ENCODE peak calls at places on chromosomes 1 and 21, in eight cellular contexts. J is lung; K is heart right ventricle; D is NT2/D1; W is tibial artery; Z is CD8-positive, alpha-beta memory T cell; R is testis; Y is fibroblast of lung. V is an unnamed sample. For H3K4me1 and H3K27me3, the result is how much of the 10 kb centered on the place peaks cover.

GRCh38 chr1:86466986-86467385 is 1.7 kb upstream of the CLCA1 start:
- DNase-seq in J (no peak), K (no peak), D (no peak), W (no peak), Z (no peak), R (no peak), Y (peak), V (no peak)

GRCh38 chr1:244965182-244965581 is 100.8 kb upstream of the HNRNPU start:
- DNase-seq in J (no peak), K (no peak), D (no peak), W (no peak), Z (no peak), R (no peak), Y (no peak), V (no peak)

GRCh38 chr1:78232630-78233029 is 186.9 kb downstream of the GIPC2 start:
- DNase-seq in J (no peak), K (no peak), D (no peak), W (no peak), Z (no peak), R (no peak), Y (no peak), V (no peak)

GRCh38 chr1:227788279-227789041 is 27.0 kb upstream of the PRSS38 start:
- DNase-seq in J (peak), K (no peak), D (peak), W (peak), Z (no peak), R (no peak), Y (no peak), V (peak)

GRCh38 chr1:234570336-234570735 is 39.6 kb downstream of the IRF2BP2 start:
- DNase-seq in J (no peak), K (no peak), D (no peak), W (no peak), Z (no peak), R (no peak), Y (no peak), V (peak)

GRCh38 chr1:235041201-235041600 is 87.4 kb downstream of the TOMM20 start:
- DNase-seq in J (no peak), K (no peak), D (no peak), W (peak), Z (no peak), R (no peak), Y (no peak), V (no peak)

GRCh38 chr21:14886001-14886400 is 178.8 kb downstream of the NRIP1 start:
- DNase-seq in J (no peak), K (no peak), D (no peak), W (no peak), Z (no peak), R (no peak), Y (no peak), V (no peak)

GRCh38 chr1:29540801-29541357 is 304.6 kb downstream of the PTPRU start:
- DNase-seq in J (no peak), K (no peak), D (no peak), W (peak), Z (no peak), R (peak), Y (no peak), V (no peak)

GRCh38 chr1:59986736-59987310 is 60.2 kb upstream of the CYP2J2 start:
- DNase-seq in J (no peak), K (no peak), D (no peak), W (no peak), Z (no peak), R (no peak), Y (no peak), V (no peak)

GRCh38 chr1:201488817-201489581 is 17.9 kb downstream of the CSRP1 start:
- DNase-seq in J (peak), K (peak), D (no peak), W (peak), Z (no peak), R (no peak), Y (peak), V (no peak)

GRCh38 chr1:218665216-218665615 is 320.1 kb downstream of the TGFB2 start:
- DNase-seq in J (peak), K (peak), D (no peak), W (peak), Z (no peak), R (peak), Y (peak), V (no peak)

GRCh38 chr1:245878585-245878984 is 628.5 kb downstream of the SMYD3 start:
- DNase-seq in J (no peak), K (no peak), D (no peak), W (no peak), Z (no peak), R (no peak), Y (no peak), V (no peak)

GRCh38 chr1:94658221-94658620 is 116.7 kb upstream of the F3 start:
- DNase-seq in J (no peak), K (no peak), D (no peak), W (no peak), Z (no peak), R (no peak), Y (peak), V (no peak)

GRCh38 chr21:27244356-27244755 is 277.5 kb upstream of the ADAMTS5 start:
- DNase-seq in J (no peak), K (no peak), D (no peak), W (no peak), Z (no peak), R (no peak), Y (no peak), V (no peak)

GRCh38 chr1:33111965-33112364 is 31.0 kb downstream of the AZIN2 start:
- DNase-seq in J (no peak), K (no peak), D (no peak), W (no peak), Z (no peak), R (no peak), Y (peak), V (no peak)

GRCh38 chr1:221709854-221710253 is 32.0 kb downstream of the DUSP10 start:
- DNase-seq in J (no peak), K (no peak), D (no peak), W (no peak), Z (no peak), R (no peak), Y (no peak), V (no peak)

GRCh38 chr1:189962171-189962570 is 515.5 kb downstream of the BRINP3 start:
- DNase-seq in J (no peak), K (no peak), D (no peak), W (no peak), Z (no peak), R (no peak), Y (peak), V (no peak)

GRCh38 chr1:77742011-77742555 is 17.6 kb downstream of the USP33 start:
- DNase-seq in J (no peak), K (no peak), D (no peak), W (no peak), Z (no peak), R (no peak), Y (no peak), V (no peak)

GRCh38 chr1:99539131-99539530 is 106.8 kb upstream of the PALMD start:
- DNase-seq in J (no peak), K (no peak), D (no peak), W (no peak), Z (no peak), R (no peak), Y (no peak), V (no peak)

GRCh38 chr1:224656342-224656741 is 40.2 kb downstream of the CNIH3 start:
- DNase-seq in J (no peak), K (no peak), D (no peak), W (no peak), Z (no peak), R (no peak), Y (no peak), V (no peak)

GRCh38 chr1:171245458-171246064 is 2.7 kb upstream of the FMO1 start:
- DNase-seq in J (no peak), K (no peak), D (peak), W (no peak), Z (no peak), R (peak), Y (peak), V (no peak)

GRCh38 chr1:175889848-175890247 is 146.5 kb upstream of the TNR start:
- DNase-seq in J (no peak), K (no peak), D (no peak), W (no peak), Z (no peak), R (no peak), Y (no peak), V (no peak)

GRCh38 chr1:224632381-224632871 is 16.3 kb downstream of the CNIH3 start:
- DNase-seq in J (no peak), K (no peak), D (no peak), W (no peak), Z (no peak), R (no peak), Y (peak), V (no peak)

GRCh38 chr1:63547621-63548294 is 24.4 kb downstream of the EFCAB7 start:
- DNase-seq in J (no peak), K (no peak), D (no peak), W (no peak), Z (no peak), R (peak), Y (peak), V (no peak)

GRCh38 chr1:22105611-22106207 is 37.2 kb downstream of the WNT4 start:
- DNase-seq in J (no peak), K (no peak), D (peak), W (no peak), Z (no peak), R (peak), Y (peak), V (peak)

GRCh38 chr1:84000954-84001495 is 2.1 kb upstream of the TTLL7 start:
- DNase-seq in J (no peak), K (no peak), D (no peak), W (no peak), Z (no peak), R (no peak), Y (no peak), V (no peak)

GRCh38 chr1:170620164-170620563 is 43.8 kb upstream of the PRRX1 start:
- DNase-seq in J (no peak), K (no peak), D (no peak), W (no peak), Z (no peak), R (no peak), Y (peak), V (no peak)

GRCh38 chr1:23122023-23122738 is 46.5 kb downstream of the LUZP1 start:
- DNase-seq in J (no peak), K (no peak), D (no peak), W (peak), Z (no peak), R (peak), Y (peak), V (peak)

GRCh38 chr1:178910023-178910422 is 39.1 kb upstream of the ANGPTL1 start:
- DNase-seq in J (no peak), K (no peak), D (no peak), W (no peak), Z (no peak), R (no peak), Y (no peak), V (no peak)

GRCh38 chr1:1390675-1391074 is 8.5 kb downstream of the CCNL2 start:
- DNase-seq in J (no peak), K (no peak), D (no peak), W (no peak), Z (no peak), R (no peak), Y (no peak), V (no peak)

GRCh38 chr1:180168786-180169640 is 14.3 kb downstream of the QSOX1 start:
- DNase-seq in J (peak), K (no peak), D (peak), W (peak), Z (no peak), R (peak), Y (no peak), V (peak)

GRCh38 chr1:216464489-216464888 is 41.2 kb upstream of the USH2A start:
- DNase-seq in J (no peak), K (no peak), D (no peak), W (no peak), Z (no peak), R (no peak), Y (peak), V (no peak)

GRCh38 chr1:39886757-39887231 is 3.5 kb upstream of the TRIT1 start:
- DNase-seq in J (no peak), K (no peak), D (no peak), W (no peak), Z (no peak), R (no peak), Y (no peak), V (peak)

GRCh38 chr1:169548312-169548711 is 38.0 kb downstream of the F5 start:
- DNase-seq in J (no peak), K (no peak), D (no peak), W (no peak), Z (no peak), R (no peak), Y (no peak), V (no peak)

GRCh38 chr1:244100691-244101453 is 49.8 kb downstream of the ZBTB18 start:
- DNase-seq in J (no peak), K (no peak), D (no peak), W (no peak), Z (no peak), R (no peak), Y (peak), V (no peak)

GRCh38 chr1:50405814-50406213 is 17.4 kb downstream of the DMRTA2 start:
- DNase-seq in J (no peak), K (no peak), D (no peak), W (no peak), Z (no peak), R (no peak), Y (no peak), V (no peak)

GRCh38 chr1:175600721-175601440 is 142.5 kb downstream of the TNR start:
- DNase-seq in J (no peak), K (no peak), D (no peak), W (no peak), Z (no peak), R (no peak), Y (no peak), V (no peak)

GRCh38 chr1:114986286-114986685 is 43.3 kb upstream of the TSHB start:
- DNase-seq in J (no peak), K (no peak), D (no peak), W (no peak), Z (no peak), R (no peak), Y (no peak), V (no peak)

GRCh38 chr1:227082999-227083746 is 143.1 kb downstream of the COQ8A start:
- DNase-seq in J (no peak), K (no peak), D (no peak), W (no peak), Z (no peak), R (no peak), Y (no peak), V (no peak)

GRCh38 chr1:44346184-44346583 is 8.9 kb downstream of the ERI3 start:
- DNase-seq in J (no peak), K (no peak), D (no peak), W (no peak), Z (no peak), R (no peak), Y (no peak), V (no peak)

GRCh38 chr1:184395370-184395769 is 8.5 kb downstream of the C1orf21 start:
- DNase-seq in J (no peak), K (no peak), D (no peak), W (no peak), Z (no peak), R (no peak), Y (no peak), V (no peak)

GRCh38 chr1:184392779-184393522 is 6.1 kb downstream of the C1orf21 start:
- DNase-seq in J (no peak), K (no peak), D (no peak), W (no peak), Z (no peak), R (no peak), Y (no peak), V (no peak)

GRCh38 chr1:184393924-184394323 is 7.1 kb downstream of the C1orf21 start:
- DNase-seq in J (no peak), K (no peak), D (no peak), W (no peak), Z (no peak), R (no peak), Y (peak), V (no peak)

GRCh38 chr1:184399192-184399847 is 12.5 kb downstream of the C1orf21 start:
- DNase-seq in J (no peak), K (no peak), D (no peak), W (no peak), Z (no peak), R (no peak), Y (no peak), V (no peak)

DNA sequence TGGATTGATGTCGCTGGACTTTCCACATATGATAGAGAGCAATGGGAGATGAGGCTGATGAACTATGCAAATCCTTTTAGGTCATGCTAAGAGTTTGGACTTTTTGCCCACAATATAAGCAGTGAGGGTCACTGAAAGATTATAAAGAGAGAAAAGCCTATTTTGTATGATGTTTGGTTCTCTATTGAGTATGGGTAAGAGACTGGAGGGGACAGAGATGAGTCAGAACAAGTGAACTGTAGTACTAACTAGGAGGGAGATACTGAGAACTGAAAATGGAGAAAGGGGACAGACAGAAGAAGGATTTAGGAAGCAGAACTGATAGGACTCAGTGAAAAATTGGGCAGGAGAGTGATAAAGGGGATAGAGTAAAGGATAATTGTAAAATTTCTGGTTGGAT is 9.3 kb downstream of the C1orf21 start:
- DNase-seq in J (no peak), K (no peak), D (no peak), W (no peak), Z (no peak), R (no peak), Y (no peak), V (no peak)
- H3K4me1 ChIP-seq in J (under half), K (under half), D (under half), W (under half), Z (under half), R (under half), Y (under half), V (under half)

GRCh38 chr1:55981015-55981635 is 598.2 kb downstream of the PLPP3 start:
- DNase-seq in J (no peak), K (no peak), D (no peak), W (no peak), Z (no peak), R (no peak), Y (peak), V (no peak)
- H3K4me3 ChIP-seq in J (no peak), K (no peak), D (no peak), W (no peak), Z (no peak), R (no peak), Y (no peak), V (no peak)

DNA sequence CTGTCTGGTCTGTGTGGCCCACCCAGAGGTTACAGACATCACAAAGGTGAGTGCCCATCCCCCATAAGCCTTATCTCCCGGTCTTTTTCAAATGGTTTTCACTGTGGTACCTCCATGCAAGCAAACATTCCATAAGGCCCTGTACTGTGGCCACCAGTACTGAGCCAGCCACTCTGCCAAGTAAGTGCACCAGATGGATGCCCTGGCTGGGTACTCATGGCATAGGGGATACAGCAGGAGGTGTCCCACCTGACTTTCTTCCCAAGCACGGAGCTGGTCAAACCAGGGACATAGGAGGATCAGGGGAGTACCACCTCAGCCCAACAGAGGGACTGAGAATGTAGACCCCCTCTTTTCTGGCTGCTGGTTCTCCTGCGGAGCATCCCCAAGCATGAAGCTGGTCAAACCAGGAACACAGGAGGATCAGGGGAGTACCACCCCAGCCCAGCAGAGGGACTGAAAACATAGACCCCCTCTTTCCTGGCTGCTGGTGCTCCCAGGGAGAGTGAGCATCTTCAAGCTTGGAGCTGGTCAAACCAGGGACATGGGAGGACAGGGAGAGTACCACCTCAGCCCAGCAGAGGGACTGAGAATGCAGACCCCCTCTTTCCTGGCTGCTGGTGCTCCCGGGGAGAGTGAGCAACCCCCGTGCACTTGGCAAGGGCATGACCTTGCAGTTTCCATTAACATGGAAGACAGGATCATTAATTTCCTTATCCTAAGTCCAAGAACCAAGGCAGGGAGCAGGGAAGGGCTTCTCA is 81.8 kb upstream of the KLHDC7A start:
- DNase-seq in J (no peak), K (no peak), D (no peak), W (no peak), Z (no peak), R (no peak), Y (no peak), V (no peak)
- H3K27me3 ChIP-seq in J (under half), K (under half), D (under half), W (under half), Z (under half), R (under half), Y (under half), V (under half)

DNA sequence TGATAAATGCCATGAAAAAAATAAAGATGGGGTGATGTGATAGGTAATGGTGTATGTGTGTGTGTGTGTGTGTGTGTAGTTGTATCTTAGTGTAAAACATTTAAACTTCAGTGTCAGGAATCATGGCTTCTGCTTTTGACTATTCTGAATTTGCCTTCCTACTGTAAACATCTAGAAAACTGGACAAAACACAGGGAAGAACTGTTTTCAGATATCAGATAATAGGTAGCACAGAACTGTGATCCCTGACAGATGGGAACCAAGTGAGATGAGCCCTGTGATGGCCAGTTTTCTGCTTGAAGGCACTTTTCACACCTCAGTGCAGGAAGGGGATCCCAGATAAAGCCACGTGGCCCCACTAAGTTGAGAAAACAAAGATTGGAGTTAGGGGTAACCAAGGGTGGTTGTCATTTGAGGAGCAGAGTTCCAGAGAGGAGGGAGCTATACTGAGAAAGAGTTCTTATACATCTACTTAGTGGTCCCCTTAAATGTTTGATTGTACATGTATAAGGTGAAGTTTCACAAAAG is 17.3 kb downstream of the DYRK1A start:
- DNase-seq in J (no peak), K (no peak), D (no peak), W (no peak), Z (no peak), R (no peak), Y (no peak), V (no peak)
- H3K4me1 ChIP-seq in J (under half), K (half or more), D (under half), W (half or more), Z (half or more), R (under half), Y (under half), V (under half)

GRCh38 chr1:151991663-151992344 is 1.9 kb downstream of the S100A10 start:
- DNase-seq in J (no peak), K (no peak), D (no peak), W (no peak), Z (no peak), R (no peak), Y (no peak), V (no peak)

GRCh38 chr1:151992345-151993083 is 1.1 kb downstream of the S100A10 start:
- DNase-seq in J (peak), K (peak), D (no peak), W (peak), Z (no peak), R (peak), Y (peak), V (peak)

GRCh38 chr1:151990058-151990855 is 3.4 kb downstream of the S100A10 start:
- DNase-seq in J (no peak), K (no peak), D (no peak), W (no peak), Z (no peak), R (no peak), Y (no peak), V (no peak)

GRCh38 chr1:151989131-151989868 is 4.4 kb downstream of the S100A10 start:
- DNase-seq in J (peak), K (peak), D (no peak), W (peak), Z (peak), R (no peak), Y (peak), V (no peak)

GRCh38 chr1:151990856-151991198 is 2.8 kb downstream of the S100A10 start:
- DNase-seq in J (peak), K (no peak), D (no peak), W (no peak), Z (no peak), R (peak), Y (peak), V (peak)
- H3K4me3 ChIP-seq in J (no peak), K (no peak), D (no peak), W (no peak), Z (no peak), R (no peak), Y (peak), V (no peak)